ENCODE peak calls at places on chromosomes 5 and 9, in four cellular contexts. W is epithelial cell of esophagus, X is endodermal cell, A is tibial artery. Z is an unnamed sample.

GRCh38 chr5:173764321-173765029 is 123.7 kb upstream of the CPEB4 start:
- DNase-seq in W (peak), X (peak), A (peak), Z (no peak)

GRCh38 chr5:86861514-86861913 is 243.8 kb downstream of the COX7C start:
- DNase-seq in A (no peak), W (no peak), X (no peak), Z (no peak)

GRCh38 chr9:33524431-33524947 is 438 bp downstream of the ANKRD18B start:
- DNase-seq in A (no peak), W (peak), X (peak), Z (no peak)

GRCh38 chr5:76986828-76987526 is 34.1 kb downstream of the CRHBP start:
- DNase-seq in A (no peak), W (no peak), X (peak), Z (no peak)

GRCh38 chr5:67010684-67011409 is 185.8 kb downstream of the CD180 start:
- DNase-seq in X (no peak), W (peak), A (no peak), Z (no peak)

GRCh38 chr5:57327934-57328333 is 154.1 kb downstream of the GPBP1 start:
- DNase-seq in W (peak), X (no peak), A (no peak), Z (no peak)

GRCh38 chr9:137428311-137428630 is 5.1 kb downstream of the NOXA1 start:
- DNase-seq in W (no peak), X (no peak), A (no peak), Z (no peak)

GRCh38 chr5:57441557-57441956 is 41.1 kb downstream of the ACTBL2 start:
- DNase-seq in X (no peak), A (no peak), W (peak), Z (no peak)

GRCh38 chr5:150621301-150621700 is 19.2 kb upstream of the SYNPO start:
- DNase-seq in A (no peak), X (no peak), W (no peak), Z (no peak)

GRCh38 chr9:121156263-121156731 is 45.4 kb downstream of the RAB14 start:
- DNase-seq in X (no peak), A (no peak), W (peak), Z (no peak)

GRCh38 chr9:111949919-111950318 is 53.3 kb downstream of the UGCG start:
- DNase-seq in A (no peak), W (peak), X (no peak), Z (no peak)

GRCh38 chr9:97385626-97386264 is 26.2 kb upstream of the TDRD7 start:
- DNase-seq in A (no peak), W (no peak), X (peak), Z (no peak)

GRCh38 chr5:145362261-145362660 is 472.9 kb downstream of the PRELID2 start:
- DNase-seq in W (peak), X (no peak), A (no peak), Z (no peak)

GRCh38 chr5:180464603-180464970 is 29.6 kb upstream of the CNOT6 start:
- DNase-seq in A (no peak), W (no peak), X (no peak), Z (no peak)

GRCh38 chr5:14617441-14617840 is 35.8 kb downstream of the OTULINL start:
- DNase-seq in X (no peak), A (no peak), W (no peak), Z (no peak)

GRCh38 chr5:125281662-125282061 is 535.2 kb upstream of the ZNF608 start:
- DNase-seq in A (no peak), X (no peak), W (no peak), Z (no peak)

GRCh38 chr5:126780165-126780827 is 3.4 kb downstream of the LMNB1 start:
- DNase-seq in X (peak), A (peak), W (peak), Z (peak)

GRCh38 chr9:80994892-80995291 is 694.5 kb downstream of the TLE1 start:
- DNase-seq in X (no peak), W (peak), A (no peak), Z (no peak)

GRCh38 chr5:93593476-93594060 is 10.5 kb downstream of the NR2F1 start:
- DNase-seq in X (no peak), W (no peak), A (no peak), Z (no peak)

GRCh38 chr5:13910227-13910626 is 34.3 kb downstream of the DNAH5 start:
- DNase-seq in X (no peak), A (no peak), W (peak), Z (no peak)

GRCh38 chr9:105150991-105151685 is 93.3 kb upstream of the SLC44A1 start:
- DNase-seq in A (no peak), W (peak), X (no peak), Z (no peak)

GRCh38 chr9:131851414-131851813 is 111.5 kb upstream of the RAPGEF1 start:
- DNase-seq in X (no peak), W (no peak), A (no peak), Z (no peak)

GRCh38 chr9:100084145-100084478 is 14.7 kb downstream of the ERP44 start:
- DNase-seq in A (no peak), X (no peak), W (no peak), Z (no peak)

GRCh38 chr5:17218353-17219005 is 1.0 kb downstream of the BASP1 start:
- DNase-seq in W (peak), A (peak), X (peak), Z (no peak)

GRCh38 chr5:43110606-43111170 is 10.0 kb upstream of the ZNF131 start:
- DNase-seq in X (peak), A (no peak), W (peak), Z (no peak)

GRCh38 chr9:27717991-27718390 is 144.7 kb upstream of the C9orf72 start:
- DNase-seq in A (no peak), W (no peak), X (no peak), Z (no peak)

GRCh38 chr5:179912951-179913350 is 5.3 kb upstream of the TBC1D9B start:
- DNase-seq in W (no peak), X (no peak), A (no peak), Z (no peak)

GRCh38 chr9:113654605-113655193 is 191.2 kb downstream of the RGS3 start:
- DNase-seq in A (no peak), W (no peak), X (no peak), Z (no peak)

GRCh38 chr9:78009156-78009555 is 22.5 kb downstream of the GNAQ start:
- DNase-seq in W (no peak), X (no peak), A (no peak), Z (no peak)

GRCh38 chr9:107606149-107606790 is 116.7 kb upstream of the KLF4 start:
- DNase-seq in X (no peak), W (no peak), A (no peak), Z (no peak)

GRCh38 chr5:150904479-150905311 is at the start of gene ZNF300:
- DNase-seq in W (peak), A (peak), X (peak), Z (no peak)

GRCh38 chr5:151757233-151758140 is 944 bp downstream of the ATOX1 start:
- DNase-seq in A (no peak), X (no peak), W (peak), Z (peak)

GRCh38 chr5:107466233-107466769 is 204.4 kb downstream of the EFNA5 start:
- DNase-seq in W (peak), A (no peak), X (peak), Z (no peak)

GRCh38 chr5:3341446-3342240 is 254.0 kb upstream of the IRX1 start:
- DNase-seq in A (no peak), W (no peak), X (no peak), Z (no peak)

GRCh38 chr9:137319434-137319975 is 17.4 kb upstream of the NRARP start:
- DNase-seq in X (peak), W (no peak), A (no peak), Z (no peak)

GRCh38 chr5:65279603-65280002 is 202.1 kb downstream of the ADAMTS6 start:
- DNase-seq in X (no peak), W (no peak), A (no peak), Z (no peak)

GRCh38 chr5:65161655-65162054 is 320.1 kb downstream of the ADAMTS6 start:
- DNase-seq in X (no peak), A (no peak), W (peak), Z (no peak)

GRCh38 chr5:9320652-9321051 is 225.2 kb downstream of the SEMA5A start:
- DNase-seq in X (no peak), A (no peak), W (peak), Z (no peak)

GRCh38 chr5:97528941-97529340 is 345.9 kb upstream of the RIOK2 start:
- DNase-seq in A (no peak), W (peak), X (no peak), Z (no peak)

DNA sequence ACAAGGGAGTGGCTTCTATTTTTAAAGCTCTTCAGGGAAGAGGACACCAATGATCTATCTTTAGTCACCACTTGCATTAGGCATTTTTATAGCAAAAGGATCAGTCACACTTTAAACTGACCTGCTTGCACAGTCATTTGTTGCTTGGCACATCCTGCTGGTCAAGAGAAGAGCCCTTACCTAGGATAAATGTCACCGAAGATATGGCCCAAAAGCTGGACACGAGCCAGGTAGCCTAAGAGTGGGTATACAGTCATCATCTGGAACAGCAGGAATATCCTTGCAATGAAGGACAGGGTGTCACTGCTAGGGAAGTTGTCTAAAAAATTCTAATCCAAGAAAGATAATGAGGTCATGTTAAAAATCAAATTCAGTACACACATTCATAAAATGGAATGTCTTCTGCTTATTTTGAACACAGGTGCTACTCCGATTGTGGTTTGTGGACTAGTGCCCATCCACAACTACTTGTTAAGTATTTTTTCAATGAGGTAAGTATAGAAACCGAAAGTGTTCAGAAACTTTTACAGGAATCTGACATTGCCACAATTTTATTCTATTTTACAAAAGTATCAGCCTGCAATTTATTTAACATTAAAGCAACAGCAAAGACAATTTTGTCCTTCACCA is 78.4 kb downstream of the SLC38A9 start:
- DNase-seq in X (no peak), W (peak), A (no peak), Z (no peak)
- H3K4me3 ChIP-seq in X (no peak), W (no peak), A (no peak), Z (no peak)

DNA sequence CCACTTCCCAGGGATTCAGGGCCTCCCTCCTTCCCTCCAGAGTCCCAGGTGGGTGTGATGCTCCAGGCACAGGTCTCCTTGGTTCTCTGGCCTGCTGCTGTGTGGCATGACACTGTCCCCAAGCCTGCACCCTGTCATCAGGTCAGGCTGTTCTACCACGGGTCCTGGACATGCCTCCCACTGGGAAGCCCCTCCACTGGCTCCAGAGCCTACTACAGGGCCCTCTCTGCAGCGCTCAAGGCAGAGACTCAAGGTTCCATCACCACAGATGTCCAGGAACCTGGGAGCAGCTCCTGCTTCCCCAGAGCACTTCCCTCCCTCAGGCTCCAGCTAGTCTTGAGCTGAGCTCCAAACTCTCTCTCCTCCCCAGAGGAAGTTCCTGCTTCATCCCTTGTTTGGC is 237.3 kb downstream of the PBX3 start:
- DNase-seq in W (no peak), A (peak), X (peak), Z (no peak)
- H3K4me3 ChIP-seq in W (no peak), A (no peak), X (no peak), Z (no peak)

GRCh38 chr5:172559004-172559932 is 81.8 kb upstream of the NEURL1B start:
- DNase-seq in A (peak), W (peak), X (no peak), Z (no peak)

GRCh38 chr5:172562443-172562842 is 78.6 kb upstream of the NEURL1B start:
- DNase-seq in W (no peak), A (no peak), X (no peak), Z (no peak)

GRCh38 chr5:172564187-172564586 is 76.9 kb upstream of the NEURL1B start:
- DNase-seq in X (no peak), W (peak), A (no peak), Z (no peak)

GRCh38 chr5:172558076-172558990 is 82.7 kb upstream of the NEURL1B start:
- DNase-seq in W (no peak), A (no peak), X (no peak), Z (no peak)

GRCh38 chr5:172561151-172561550 is 79.9 kb upstream of the NEURL1B start:
- DNase-seq in A (no peak), X (no peak), W (peak), Z (no peak)
- H3K4me3 ChIP-seq in A (no peak), X (no peak), W (no peak), Z (no peak)

GRCh38 chr5:112549605-112550161 is 130.6 kb upstream of the EPB41L4A start:
- DNase-seq in W (no peak), A (no peak), X (no peak), Z (no peak)
- H3K4me3 ChIP-seq in W (no peak), A (no peak), X (no peak), Z (no peak)

DNA sequence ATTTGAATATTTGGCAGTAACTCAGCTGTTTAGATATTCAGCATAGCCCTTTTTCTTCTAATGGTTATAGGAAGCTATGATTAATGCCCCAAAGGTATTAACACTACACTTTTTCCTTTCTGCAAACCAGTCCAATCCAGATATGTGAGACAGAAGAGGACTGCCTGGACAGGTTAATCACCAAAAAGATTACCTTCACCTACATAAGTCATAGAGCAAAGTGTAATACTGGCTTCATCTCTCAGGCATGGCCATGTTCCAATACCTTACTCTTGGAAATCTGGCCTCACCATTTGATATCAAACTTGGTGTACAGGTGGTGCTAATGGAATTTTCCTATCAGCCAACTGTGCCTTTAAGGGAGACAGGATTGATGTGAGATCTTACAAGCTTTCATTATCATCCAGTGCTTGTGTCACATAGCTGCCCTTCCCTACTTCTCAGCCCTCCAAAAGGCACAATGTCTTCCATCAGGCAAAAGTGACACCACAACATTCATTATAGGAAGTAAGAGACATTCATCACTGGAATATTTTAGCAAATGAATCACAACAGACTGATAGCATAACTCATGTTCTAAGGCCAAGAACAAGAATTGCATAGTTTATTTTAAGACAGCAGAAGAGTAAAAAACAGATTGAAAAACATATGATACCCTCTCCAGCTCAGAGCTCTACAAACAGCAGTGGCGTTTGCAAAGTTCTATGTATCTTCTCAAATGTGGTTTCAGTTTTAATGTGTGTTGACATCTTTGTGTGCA is 91.2 kb upstream of the PAM start:
- DNase-seq in W (peak), X (no peak), A (no peak), Z (no peak)
- H3K4me3 ChIP-seq in W (no peak), X (no peak), A (no peak), Z (no peak)

Z was measured in effector memory CD4-positive, alpha-beta T cell.